ENCODE peak calls at places on chromosomes 11 and 22, in five cellular contexts. Y, K, S, B and U are unnamed samples. For H3K36me3, the result is how much of the 10 kb centered on the place peaks cover.

GRCh38 chr11:45182902-45183301 is 36.5 kb downstream of the PRDM11 start:
- DNase-seq in Y (no peak), K (no peak), S (peak), B (no peak), U (peak)

GRCh38 chr22:26942301-26942927 is 285.0 kb downstream of the MIAT start:
- DNase-seq in Y (no peak), K (no peak), S (no peak), B (peak), U (no peak)

GRCh38 chr22:46001046-46001425 is 24.1 kb upstream of the WNT7B start:
- DNase-seq in Y (no peak), K (no peak), S (peak), B (no peak), U (no peak)

GRCh38 chr22:17549655-17550054 is 13.6 kb upstream of the SLC25A18 start:
- DNase-seq in Y (no peak), K (no peak), S (no peak), B (no peak), U (no peak)

GRCh38 chr11:95132956-95133355 is 43.3 kb downstream of the ENDOD1 start:
- DNase-seq in Y (no peak), K (no peak), S (no peak), B (no peak), U (peak)

GRCh38 chr11:34395916-34396555 is 38.2 kb upstream of the ABTB2 start:
- DNase-seq in Y (no peak), K (no peak), S (no peak), B (peak), U (no peak)

GRCh38 chr11:83294208-83294607 is 8.0 kb upstream of the CCDC90B start:
- DNase-seq in Y (no peak), K (no peak), S (no peak), B (no peak), U (no peak)

GRCh38 chr11:126172596-126173038 is 38.8 kb downstream of the RPUSD4 start:
- DNase-seq in Y (no peak), K (no peak), S (no peak), B (no peak), U (no peak)

GRCh38 chr11:125215951-125216350 is 51.4 kb downstream of the PKNOX2 start:
- DNase-seq in Y (no peak), K (no peak), S (no peak), B (no peak), U (no peak)

GRCh38 chr11:134759855-134760254 is 347.8 kb upstream of the B3GAT1 start:
- DNase-seq in Y (no peak), K (no peak), S (no peak), B (no peak), U (no peak)

GRCh38 chr11:63639195-63639832 is 25.1 kb upstream of the PLAAT3 start:
- DNase-seq in Y (no peak), K (no peak), S (no peak), B (no peak), U (no peak)

GRCh38 chr11:3853935-3854659 is 1.4 kb upstream of the STIM1 start:
- DNase-seq in Y (peak), K (no peak), S (no peak), B (no peak), U (peak)

GRCh38 chr11:9573775-9574555 is 495 bp downstream of the WEE1 start:
- DNase-seq in Y (peak), K (no peak), S (peak), B (no peak), U (peak)

GRCh38 chr11:70043482-70043881 is 34.6 kb upstream of the ANO1 start:
- DNase-seq in Y (no peak), K (no peak), S (no peak), B (no peak), U (no peak)

GRCh38 chr11:86954288-86955110 is 696 bp downstream of the FZD4 start:
- DNase-seq in Y (no peak), K (no peak), S (peak), B (no peak), U (peak)

GRCh38 chr22:50305658-50306566 is 1.5 kb downstream of the PLXNB2 start:
- DNase-seq in Y (no peak), K (no peak), S (no peak), B (peak), U (peak)

GRCh38 chr11:65912840-65913239 is 6.0 kb downstream of the C11orf68 start:
- DNase-seq in Y (no peak), K (no peak), S (peak), B (peak), U (no peak)

GRCh38 chr11:18264677-18265542 is 1.2 kb upstream of the SAA1 start:
- DNase-seq in Y (no peak), K (no peak), S (no peak), B (no peak), U (no peak)

GRCh38 chr11:68142028-68142412 is 20.8 kb upstream of the CHKA start:
- DNase-seq in Y (no peak), K (no peak), S (no peak), B (no peak), U (no peak)

GRCh38 chr11:12674571-12674935 is 332 bp downstream of the TEAD1 start:
- DNase-seq in Y (no peak), K (no peak), S (peak), B (no peak), U (peak)

GRCh38 chr11:72349616-72350218 is 84.6 kb downstream of the CLPB start:
- DNase-seq in Y (no peak), K (no peak), S (no peak), B (no peak), U (no peak)

GRCh38 chr11:99098751-99099150 is 78.0 kb downstream of the CNTN5 start:
- DNase-seq in Y (no peak), K (no peak), S (no peak), B (no peak), U (no peak)

GRCh38 chr22:46582281-46582811 is 37.8 kb upstream of the GRAMD4 start:
- DNase-seq in Y (no peak), K (no peak), S (no peak), B (no peak), U (peak)

GRCh38 chr22:39463931-39464390 is 7.1 kb downstream of the MGAT3 start:
- DNase-seq in Y (no peak), K (no peak), S (no peak), B (no peak), U (no peak)

GRCh38 chr11:131694526-131695424 is 324.4 kb downstream of the NTM start:
- DNase-seq in Y (peak), K (peak), S (peak), B (peak), U (peak)

GRCh38 chr11:216081-216974 is 8.8 kb downstream of the RIC8A start:
- DNase-seq in Y (no peak), K (no peak), S (no peak), B (no peak), U (no peak)

GRCh38 chr11:213111-213510 is 5.6 kb downstream of the RIC8A start:
- DNase-seq in Y (no peak), K (no peak), S (no peak), B (no peak), U (no peak)

GRCh38 chr11:217704-218103 is 10.2 kb downstream of the RIC8A start:
- DNase-seq in Y (no peak), K (no peak), S (no peak), B (no peak), U (no peak)

GRCh38 chr11:214083-214482 is 6.6 kb downstream of the RIC8A start:
- DNase-seq in Y (no peak), K (no peak), S (no peak), B (no peak), U (no peak)

GRCh38 chr11:215581-216037 is 8.1 kb downstream of the RIC8A start:
- DNase-seq in Y (no peak), K (no peak), S (no peak), B (no peak), U (no peak)
- H3K36me3 ChIP-seq in Y (under half), K (under half), S (under half), B (under half), U (under half)

DNA sequence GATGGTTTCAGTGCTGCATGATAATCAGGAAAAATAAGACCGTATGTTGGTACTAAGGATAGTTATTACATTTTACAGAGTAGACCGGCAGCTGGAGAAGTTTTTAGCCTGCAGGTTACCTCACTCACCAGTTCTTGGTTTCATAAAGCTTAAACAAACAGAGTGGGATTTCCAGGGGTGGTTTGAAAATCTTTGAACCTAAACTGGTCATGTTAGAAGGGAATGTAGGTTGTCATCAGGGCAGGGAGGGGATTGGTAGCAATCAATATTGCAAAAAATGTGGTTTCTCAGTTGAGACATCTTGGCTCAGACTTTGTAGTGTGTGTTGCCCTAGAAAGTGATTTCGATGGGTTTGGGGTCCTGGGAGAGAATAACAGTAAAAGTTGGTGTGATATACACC is 17.5 kb downstream of the EXT2 start:
- DNase-seq in Y (no peak), K (no peak), S (no peak), B (no peak), U (no peak)
- H3K36me3 ChIP-seq in Y (half or more), K (under half), S (under half), B (under half), U (under half)

DNA sequence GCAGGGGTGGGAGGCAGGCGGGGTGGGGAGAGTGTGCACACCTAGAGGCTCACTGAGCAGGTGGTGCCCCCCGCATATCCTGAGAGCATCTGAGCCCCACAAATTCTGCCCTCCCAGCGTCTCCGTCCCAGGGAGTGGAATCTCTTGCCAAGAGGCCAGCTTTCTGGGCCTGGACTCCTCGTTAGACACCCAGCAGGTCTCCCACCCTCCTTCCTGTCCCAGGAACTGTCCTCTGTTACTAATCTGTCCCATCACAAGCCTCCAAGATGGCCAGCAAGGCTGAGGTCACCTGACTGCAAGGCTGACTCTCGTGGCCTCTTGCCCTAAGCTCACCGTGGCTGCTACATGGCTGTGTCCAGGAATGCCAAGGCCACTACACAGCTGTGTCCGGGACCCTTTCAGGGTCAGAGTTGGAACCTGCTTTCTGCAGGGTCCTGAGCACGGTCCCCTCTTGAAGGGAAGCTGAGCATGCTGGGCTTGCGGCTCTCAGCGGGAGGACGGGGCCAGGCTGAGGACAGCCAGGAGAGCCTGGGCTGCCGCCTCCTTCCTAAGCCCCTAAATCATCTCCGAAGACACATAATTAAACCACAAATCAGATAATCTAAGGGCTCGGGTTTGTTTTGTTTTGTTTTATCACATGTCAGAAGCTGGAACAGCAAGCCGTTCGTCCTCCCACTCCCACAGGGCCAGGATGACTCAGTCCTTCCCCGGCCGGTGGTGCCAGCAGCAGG is 1327.3 kb downstream of the TBC1D22A start:
- DNase-seq in Y (no peak), K (no peak), S (no peak), B (no peak), U (no peak)
- H3K36me3 ChIP-seq in Y (under half), K (under half), S (under half), B (under half), U (under half)

DNA sequence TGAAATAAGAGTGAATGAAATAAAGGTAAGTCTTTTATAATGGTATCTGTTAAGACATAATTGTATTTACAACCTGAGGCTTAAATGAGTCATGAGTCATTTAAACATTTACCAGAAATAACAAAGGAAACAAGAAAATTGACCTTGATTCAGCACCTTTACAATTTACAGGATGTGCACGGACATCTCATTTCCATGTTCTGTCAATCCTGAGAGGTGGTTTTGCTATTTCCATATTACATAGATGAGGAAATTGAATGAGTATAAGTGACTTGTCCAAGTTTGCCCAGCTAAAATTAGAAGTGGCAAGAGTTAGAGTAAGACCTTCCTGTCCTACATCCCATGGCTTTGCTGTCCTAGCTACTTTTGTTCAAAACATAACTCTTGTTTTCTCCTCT is 89.1 kb downstream of the TRIM44 start:
- DNase-seq in Y (no peak), K (no peak), S (no peak), B (no peak), U (no peak)
- H3K36me3 ChIP-seq in Y (under half), K (under half), S (under half), B (under half), U (under half)

DNA sequence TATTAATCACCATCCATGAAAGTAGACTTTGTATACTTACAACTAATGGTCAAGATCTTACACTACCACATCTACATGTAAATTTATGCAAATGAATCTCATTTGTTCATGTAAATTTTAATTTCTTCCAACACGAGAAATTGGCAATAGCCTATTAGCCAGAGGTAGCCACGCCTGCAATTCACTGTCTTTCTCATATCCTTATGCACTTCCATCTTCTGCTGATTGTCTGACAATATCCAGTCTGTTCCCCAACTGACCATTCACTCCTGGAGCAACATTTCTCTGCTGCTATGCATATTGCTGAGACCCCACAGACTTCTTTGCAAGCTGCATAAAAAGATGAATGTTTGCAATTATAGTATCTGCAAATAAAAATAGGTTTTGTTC is 2.5 kb downstream of the NNMT start:
- DNase-seq in Y (no peak), K (no peak), S (no peak), B (no peak), U (no peak)
- H3K36me3 ChIP-seq in Y (under half), K (under half), S (under half), B (under half), U (under half)

GRCh38 chr11:64801591-64802369 is 1.2 kb downstream of the MAP4K2 start:
- DNase-seq in Y (no peak), K (no peak), S (peak), B (no peak), U (no peak)
- H3K36me3 ChIP-seq in Y (under half), K (under half), S (under half), B (under half), U (under half)

GRCh38 chr22:41828516-41828915 is 4.4 kb upstream of the SREBF2 start:
- DNase-seq in Y (no peak), K (no peak), S (no peak), B (no peak), U (peak)
- H3K36me3 ChIP-seq in Y (under half), K (under half), S (under half), B (under half), U (under half)

GRCh38 chr11:58334708-58335107 is 24.2 kb downstream of the OR5B17 start:
- DNase-seq in Y (no peak), K (no peak), S (no peak), B (peak), U (no peak)

GRCh38 chr11:58330861-58331260 is 28.0 kb downstream of the OR5B17 start:
- DNase-seq in Y (no peak), K (no peak), S (no peak), B (peak), U (no peak)
- H3K36me3 ChIP-seq in Y (under half), K (under half), S (under half), B (under half), U (under half)

GRCh38 chr22:28791841-28792490 is 8.4 kb downstream of the XBP1 start:
- DNase-seq in Y (no peak), K (no peak), S (no peak), B (no peak), U (no peak)

GRCh38 chr22:28795932-28796856 is 4.2 kb downstream of the XBP1 start:
- DNase-seq in Y (no peak), K (no peak), S (no peak), B (no peak), U (no peak)

GRCh38 chr22:28792491-28793383 is 7.6 kb downstream of the XBP1 start:
- DNase-seq in Y (no peak), K (no peak), S (no peak), B (no peak), U (no peak)

GRCh38 chr22:28795071-28795693 is 5.2 kb downstream of the XBP1 start:
- DNase-seq in Y (no peak), K (no peak), S (no peak), B (no peak), U (no peak)

DNA sequence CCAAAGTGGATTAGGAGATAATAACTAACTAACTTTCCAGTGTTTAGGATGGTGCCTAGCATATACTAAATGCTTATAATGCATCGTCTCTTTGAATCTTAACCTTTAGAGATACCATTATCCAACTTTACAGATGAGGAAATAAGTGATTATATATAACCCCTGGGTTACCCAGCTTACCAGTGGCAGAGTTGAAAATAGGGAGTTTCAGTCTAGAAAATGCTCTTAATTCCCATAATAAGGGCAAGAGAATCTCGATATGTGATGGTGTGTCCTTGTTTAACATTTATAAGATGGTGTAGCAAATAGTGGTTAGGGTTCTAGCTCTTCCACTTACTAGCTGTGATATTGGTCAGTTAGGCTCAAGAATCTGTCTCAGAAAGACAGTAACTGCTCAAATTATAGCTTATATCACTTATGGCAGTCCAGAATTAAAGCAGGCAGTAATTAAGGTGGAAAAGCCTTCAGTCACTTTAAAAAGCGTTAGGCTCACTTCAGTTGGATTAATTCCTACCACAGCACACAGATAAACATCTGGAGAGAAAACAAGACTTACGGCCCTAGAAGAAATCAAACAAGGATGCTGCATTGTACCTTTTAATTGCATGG is 6.3 kb downstream of the XBP1 start:
- DNase-seq in Y (no peak), K (no peak), S (no peak), B (no peak), U (no peak)
- H3K36me3 ChIP-seq in Y (under half), K (under half), S (under half), B (half or more), U (under half)

DNA sequence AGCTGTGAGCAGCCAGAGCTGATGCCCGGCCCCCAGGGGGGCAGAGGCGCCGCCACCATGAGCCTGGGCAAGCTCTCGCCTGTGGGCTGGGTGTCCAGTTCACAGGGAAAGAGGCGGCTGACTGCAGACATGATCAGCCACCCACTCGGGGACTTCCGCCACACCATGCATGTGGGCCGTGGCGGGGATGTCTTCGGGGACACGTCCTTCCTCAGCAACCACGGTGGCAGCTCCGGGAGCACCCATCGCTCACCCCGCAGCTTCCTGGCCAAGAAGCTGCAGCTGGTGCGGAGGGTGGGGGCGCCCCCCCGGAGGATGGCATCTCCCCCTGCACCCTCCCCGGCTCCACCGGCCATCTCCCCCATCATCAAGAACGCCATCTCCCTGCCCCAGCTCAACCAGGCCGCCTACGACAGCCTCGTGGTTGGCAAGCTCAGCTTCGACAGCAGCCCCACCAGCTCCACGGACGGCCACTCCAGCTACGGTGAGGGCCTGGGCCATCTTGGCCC is 6.1 kb downstream of the CDC42EP1 start:
- DNase-seq in Y (peak), K (no peak), S (no peak), B (no peak), U (peak)
- H3K36me3 ChIP-seq in Y (under half), K (under half), S (under half), B (under half), U (under half)